ENCODE peak calls at places on chromosomes 2 and 18, in seven cellular contexts. One of them, this sample, is unnamed.

GRCh38 chr18:75521808-75522207 is 94.3 kb upstream of the SMIM21 start:
- DNase-seq in H1: no peak
- DNase-seq in SK-N-SH: no peak
- DNase-seq in HepG2: no peak
- DNase-seq in K562: no peak
- DNase-seq in GM12878: no peak
- DNase-seq in HCT116: no peak
- DNase-seq in this sample: no peak

GRCh38 chr2:106127282-106127771 is 66.8 kb downstream of the UXS1 start:
- DNase-seq in H1: no peak
- DNase-seq in SK-N-SH: no peak
- DNase-seq in HepG2: peak; percentile 66
- DNase-seq in K562: no peak
- DNase-seq in GM12878: no peak
- DNase-seq in HCT116: no peak
- DNase-seq in this sample: no peak

GRCh38 chr2:173148520-173148919 is 72.9 kb downstream of the MAP3K20 start:
- DNase-seq in H1: no peak
- DNase-seq in SK-N-SH: no peak
- DNase-seq in HepG2: no peak
- DNase-seq in K562: no peak
- DNase-seq in GM12878: no peak
- DNase-seq in HCT116: no peak
- DNase-seq in this sample: peak; percentile 37

GRCh38 chr18:41266616-41267015 is 688.4 kb upstream of the PIK3C3 start:
- DNase-seq in H1: no peak
- DNase-seq in SK-N-SH: no peak
- DNase-seq in HepG2: no peak
- DNase-seq in K562: no peak
- DNase-seq in GM12878: no peak
- DNase-seq in HCT116: no peak
- DNase-seq in this sample: no peak

GRCh38 chr2:19349911-19350677 is 8.3 kb downstream of the OSR1 start:
- DNase-seq in H1: peak; percentile 95
- DNase-seq in SK-N-SH: peak; percentile 87
- DNase-seq in HepG2: peak; percentile 27
- DNase-seq in K562: peak; percentile 64
- DNase-seq in GM12878: no peak
- DNase-seq in HCT116: peak; percentile 29
- DNase-seq in this sample: no peak

GRCh38 chr2:27003857-27004256 is 28.9 kb upstream of the TMEM214 start:
- DNase-seq in H1: no peak
- DNase-seq in SK-N-SH: no peak
- DNase-seq in HepG2: no peak
- DNase-seq in K562: no peak
- DNase-seq in GM12878: no peak
- DNase-seq in HCT116: no peak
- DNase-seq in this sample: no peak

GRCh38 chr2:60352491-60353405 is 200.7 kb downstream of the BCL11A start:
- DNase-seq in H1: peak; percentile 45
- DNase-seq in SK-N-SH: no peak
- DNase-seq in HepG2: no peak
- DNase-seq in K562: no peak
- DNase-seq in GM12878: no peak
- DNase-seq in HCT116: no peak
- DNase-seq in this sample: peak; percentile 68

GRCh38 chr18:68660355-68661183 is 54.3 kb downstream of the TMX3 start:
- DNase-seq in H1: no peak
- DNase-seq in SK-N-SH: peak; percentile 14
- DNase-seq in HepG2: peak; percentile 33
- DNase-seq in K562: peak; percentile 8
- DNase-seq in GM12878: no peak
- DNase-seq in HCT116: peak; percentile 29
- DNase-seq in this sample: peak; percentile 48

GRCh38 chr2:101967826-101968498 is 23.8 kb upstream of the IL1R2 start:
- DNase-seq in H1: no peak
- DNase-seq in SK-N-SH: no peak
- DNase-seq in HepG2: no peak
- DNase-seq in K562: no peak
- DNase-seq in GM12878: no peak
- DNase-seq in HCT116: no peak
- DNase-seq in this sample: no peak

GRCh38 chr2:98895221-98895620 is 40.8 kb downstream of the CRACDL start:
- DNase-seq in H1: peak; percentile 2
- DNase-seq in SK-N-SH: no peak
- DNase-seq in HepG2: no peak
- DNase-seq in K562: no peak
- DNase-seq in GM12878: no peak
- DNase-seq in HCT116: no peak
- DNase-seq in this sample: no peak

GRCh38 chr2:98769784-98770183 is 38.9 kb upstream of the MGAT4A start:
- DNase-seq in H1: no peak
- DNase-seq in SK-N-SH: no peak
- DNase-seq in HepG2: peak; percentile 40
- DNase-seq in K562: no peak
- DNase-seq in GM12878: no peak
- DNase-seq in HCT116: no peak
- DNase-seq in this sample: no peak

GRCh38 chr2:69012310-69013122 is 463 bp upstream of the ANTXR1 start:
- DNase-seq in H1: peak; percentile 64
- DNase-seq in SK-N-SH: peak; percentile 19
- DNase-seq in HepG2: peak; percentile 66
- DNase-seq in K562: peak; percentile 68
- DNase-seq in GM12878: no peak
- DNase-seq in HCT116: peak; percentile 23
- DNase-seq in this sample: peak; percentile 57

GRCh38 chr2:234329202-234329930 is 167.5 kb downstream of the ARL4C start:
- DNase-seq in H1: no peak
- DNase-seq in SK-N-SH: no peak
- DNase-seq in HepG2: no peak
- DNase-seq in K562: no peak
- DNase-seq in GM12878: no peak
- DNase-seq in HCT116: no peak
- DNase-seq in this sample: no peak

GRCh38 chr2:128347701-128348504 is 29.2 kb upstream of the HS6ST1 start:
- DNase-seq in H1: no peak
- DNase-seq in SK-N-SH: peak; percentile 85
- DNase-seq in HepG2: no peak
- DNase-seq in K562: no peak
- DNase-seq in GM12878: no peak
- DNase-seq in HCT116: no peak
- DNase-seq in this sample: peak; percentile 61

GRCh38 chr2:189379731-189380261 is 61.5 kb upstream of the WDR75 start:
- DNase-seq in H1: no peak
- DNase-seq in SK-N-SH: no peak
- DNase-seq in HepG2: no peak
- DNase-seq in K562: no peak
- DNase-seq in GM12878: no peak
- DNase-seq in HCT116: no peak
- DNase-seq in this sample: no peak

GRCh38 chr2:75528221-75528977 is 32.3 kb downstream of the EVA1A start:
- DNase-seq in H1: no peak
- DNase-seq in SK-N-SH: no peak
- DNase-seq in HepG2: no peak
- DNase-seq in K562: no peak
- DNase-seq in GM12878: no peak
- DNase-seq in HCT116: no peak
- DNase-seq in this sample: peak; percentile 71

GRCh38 chr2:51706220-51706619 is 674.3 kb upstream of the NRXN1 start:
- DNase-seq in H1: no peak
- DNase-seq in SK-N-SH: no peak
- DNase-seq in HepG2: no peak
- DNase-seq in K562: no peak
- DNase-seq in GM12878: no peak
- DNase-seq in HCT116: no peak
- DNase-seq in this sample: no peak

GRCh38 chr18:48395646-48396045 is 13.5 kb downstream of the ZBTB7C start:
- DNase-seq in H1: no peak
- DNase-seq in SK-N-SH: no peak
- DNase-seq in HepG2: no peak
- DNase-seq in K562: no peak
- DNase-seq in GM12878: no peak
- DNase-seq in HCT116: no peak
- DNase-seq in this sample: no peak

GRCh38 chr18:48393776-48394175 is 15.4 kb downstream of the ZBTB7C start:
- DNase-seq in H1: no peak
- DNase-seq in SK-N-SH: no peak
- DNase-seq in HepG2: no peak
- DNase-seq in K562: no peak
- DNase-seq in GM12878: no peak
- DNase-seq in HCT116: no peak
- DNase-seq in this sample: no peak

GRCh38 chr18:48391863-48392262 is 17.3 kb downstream of the ZBTB7C start:
- DNase-seq in H1: no peak
- DNase-seq in SK-N-SH: no peak
- DNase-seq in HepG2: no peak
- DNase-seq in K562: no peak
- DNase-seq in GM12878: no peak
- DNase-seq in HCT116: no peak
- DNase-seq in this sample: no peak

GRCh38 chr18:48392266-48392665 is 16.9 kb downstream of the ZBTB7C start:
- DNase-seq in H1: no peak
- DNase-seq in SK-N-SH: no peak
- DNase-seq in HepG2: no peak
- DNase-seq in K562: no peak
- DNase-seq in GM12878: no peak
- DNase-seq in HCT116: no peak
- DNase-seq in this sample: no peak

DNA sequence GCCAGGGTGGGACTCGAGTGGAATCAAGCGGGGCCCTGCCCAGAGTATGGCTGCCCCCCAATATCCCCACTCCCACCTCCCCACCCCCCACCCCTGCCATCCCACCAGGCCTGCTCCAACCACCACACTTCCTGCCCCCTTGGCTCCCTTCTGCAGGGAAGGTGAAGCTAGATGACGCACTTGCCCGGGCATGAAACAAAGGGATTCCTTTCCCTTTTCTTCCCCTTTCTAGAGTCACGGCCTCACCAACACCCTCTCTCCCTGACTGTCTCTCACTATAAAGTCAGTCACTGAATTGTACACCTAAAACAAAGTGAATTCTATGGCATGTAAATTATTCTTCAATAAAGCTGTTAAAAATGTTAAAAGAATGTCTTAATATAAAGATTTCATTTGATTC is 16.0 kb downstream of the ZBTB7C start:
- DNase-seq in H1: no peak
- DNase-seq in SK-N-SH: no peak
- DNase-seq in HepG2: no peak
- DNase-seq in K562: no peak
- DNase-seq in GM12878: no peak
- DNase-seq in HCT116: no peak
- DNase-seq in this sample: no peak
- TF ChIP-seq JUND in H1: no peak
- TF ChIP-seq JUND in SK-N-SH: no peak
- TF ChIP-seq JUND in HepG2: no peak
- TF ChIP-seq JUND in K562: no peak
- TF ChIP-seq JUND in GM12878: no peak
- TF ChIP-seq JUND in HCT116: no peak
- TF ChIP-seq JUND in this sample: no peak

GRCh38 chr2:191557841-191558240 is 120.1 kb upstream of the NABP1 start:
- DNase-seq in H1: no peak
- DNase-seq in SK-N-SH: no peak
- DNase-seq in HepG2: no peak
- DNase-seq in K562: peak; percentile 18
- DNase-seq in GM12878: no peak
- DNase-seq in HCT116: no peak
- DNase-seq in this sample: no peak

GRCh38 chr2:191554240-191554639 is 123.7 kb upstream of the NABP1 start:
- DNase-seq in H1: no peak
- DNase-seq in SK-N-SH: no peak
- DNase-seq in HepG2: no peak
- DNase-seq in K562: no peak
- DNase-seq in GM12878: no peak
- DNase-seq in HCT116: no peak
- DNase-seq in this sample: no peak

GRCh38 chr2:191556463-191556862 is 121.5 kb upstream of the NABP1 start:
- DNase-seq in H1: no peak
- DNase-seq in SK-N-SH: no peak
- DNase-seq in HepG2: no peak
- DNase-seq in K562: no peak
- DNase-seq in GM12878: no peak
- DNase-seq in HCT116: no peak
- DNase-seq in this sample: no peak

GRCh38 chr2:191552036-191552435 is 125.9 kb upstream of the NABP1 start:
- DNase-seq in H1: no peak
- DNase-seq in SK-N-SH: no peak
- DNase-seq in HepG2: no peak
- DNase-seq in K562: no peak
- DNase-seq in GM12878: no peak
- DNase-seq in HCT116: no peak
- DNase-seq in this sample: no peak

DNA sequence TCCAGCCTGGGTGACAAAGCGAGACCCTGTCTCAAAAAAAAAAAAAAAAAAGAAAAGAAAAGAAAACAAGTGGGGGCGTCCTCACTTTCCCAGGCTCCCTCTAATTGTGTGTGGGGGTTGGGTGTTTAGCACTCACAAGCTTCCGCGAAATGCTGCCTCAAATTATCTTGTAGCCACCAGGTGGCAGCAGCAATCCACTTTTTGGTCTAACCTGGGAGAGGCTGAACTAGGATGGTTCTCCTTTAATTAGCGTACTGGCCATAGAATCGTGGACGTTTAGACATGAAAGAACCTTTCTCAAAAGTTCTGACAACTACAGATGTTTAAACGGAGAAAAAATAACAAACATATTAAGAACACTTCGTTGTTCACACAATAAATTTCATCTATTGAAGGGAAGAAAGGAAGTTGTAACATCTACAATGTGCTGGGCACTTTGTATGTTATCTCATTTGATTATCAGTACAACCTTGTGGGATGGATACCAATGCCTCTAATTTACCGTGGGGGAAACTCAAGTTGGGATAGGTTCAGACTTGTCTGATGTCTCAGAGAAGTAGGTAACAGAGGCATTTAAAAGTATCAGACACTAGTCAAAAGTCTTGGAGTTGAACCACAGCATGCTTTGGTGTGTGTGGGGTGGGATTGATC is 122.7 kb upstream of the NABP1 start:
- DNase-seq in H1: peak; percentile 91
- DNase-seq in SK-N-SH: peak; percentile 72
- DNase-seq in HepG2: peak; percentile 73
- DNase-seq in K562: peak; percentile 73
- DNase-seq in GM12878: no peak
- DNase-seq in HCT116: peak; percentile 73
- DNase-seq in this sample: peak; percentile 37
- TF ChIP-seq JUND in H1: no peak
- TF ChIP-seq JUND in SK-N-SH: no peak
- TF ChIP-seq JUND in HepG2: no peak
- TF ChIP-seq JUND in K562: no peak
- TF ChIP-seq JUND in GM12878: no peak
- TF ChIP-seq JUND in HCT116: no peak
- TF ChIP-seq JUND in this sample: no peak

GRCh38 chr2:149715005-149715592 is 127.5 kb upstream of the MMADHC start:
- DNase-seq in H1: peak; percentile 52
- DNase-seq in SK-N-SH: peak; percentile 14
- DNase-seq in HepG2: peak; percentile 12
- DNase-seq in K562: no peak
- DNase-seq in GM12878: no peak
- DNase-seq in HCT116: peak; percentile 35
- DNase-seq in this sample: peak; percentile 66
- TF ChIP-seq JUND in H1: no peak
- TF ChIP-seq JUND in SK-N-SH: no peak
- TF ChIP-seq JUND in HepG2: no peak
- TF ChIP-seq JUND in K562: no peak
- TF ChIP-seq JUND in GM12878: no peak
- TF ChIP-seq JUND in HCT116: no peak
- TF ChIP-seq JUND in this sample: no peak

GRCh38 chr2:108594982-108595464 is 60.8 kb downstream of the LIMS1 start:
- DNase-seq in H1: no peak
- DNase-seq in SK-N-SH: no peak
- DNase-seq in HepG2: peak; percentile 64
- DNase-seq in K562: peak; percentile 68
- DNase-seq in GM12878: no peak
- DNase-seq in HCT116: no peak
- DNase-seq in this sample: peak; percentile 60
- TF ChIP-seq JUND in H1: no peak
- TF ChIP-seq JUND in SK-N-SH: peak; percentile 74
- TF ChIP-seq JUND in HepG2: no peak
- TF ChIP-seq JUND in K562: peak; percentile 86
- TF ChIP-seq JUND in GM12878: no peak
- TF ChIP-seq JUND in HCT116: no peak
- TF ChIP-seq JUND in this sample: peak; percentile 36

This sample was measured in T47D.